ENCODE peak calls at places on chromosomes 7 and 10, in six cellular contexts. S is mammary epithelial cell, M is GM12865, L is T-helper 2 cell, V is HFFc6, T is NCI-H82. D is an unnamed sample.
A peak's percentile ranks its signal among the peaks of the same experiment; 100 is the strongest.

GRCh38 chr10:86594535-86594934 is 59.8 kb upstream of the OPN4 start:
- DNase-seq in L (no peak), M (no peak), T (no peak), V (peak; percentile 96), S (peak; percentile 33), D (no peak)

GRCh38 chr10:16828114-16828568 is 10.9 kb upstream of the RSU1 start:
- DNase-seq in V (peak; percentile 79), M (peak; percentile 74), L (peak; percentile 24), T (peak; percentile 87), S (peak; percentile 69), D (peak; percentile 42)

GRCh38 chr7:5543361-5543760 is 119.7 kb upstream of the TNRC18 start:
- DNase-seq in L (no peak), S (no peak), M (no peak), T (no peak), V (no peak), D (no peak)

GRCh38 chr7:135800560-135800959 is 51.9 kb upstream of the FAM180A start:
- DNase-seq in T (no peak), V (no peak), L (no peak), M (no peak), S (no peak), D (no peak)

GRCh38 chr7:7996568-7996967 is 28.0 kb downstream of the GLCCI1 start:
- DNase-seq in S (peak; percentile 80), M (peak; percentile 63), L (no peak), V (peak; percentile 46), T (no peak), D (no peak)

GRCh38 chr10:3955954-3956617 is 171.1 kb upstream of the KLF6 start:
- DNase-seq in T (no peak), L (no peak), V (no peak), M (no peak), S (no peak), D (no peak)

GRCh38 chr10:29443745-29444523 is 155.1 kb downstream of the LYZL1 start:
- DNase-seq in V (peak; percentile 10), M (peak; percentile 30), L (no peak), T (no peak), S (peak; percentile 48), D (no peak)

GRCh38 chr10:98308602-98309365 is 40.8 kb upstream of the LOXL4 start:
- DNase-seq in S (no peak), M (no peak), T (peak; percentile 96), V (no peak), L (no peak), D (no peak)

GRCh38 chr10:117257701-117258100 is 16.8 kb downstream of the SLC18A2 start:
- DNase-seq in T (no peak), M (no peak), L (no peak), V (no peak), S (no peak), D (no peak)

GRCh38 chr10:111996103-111996502 is 187.5 kb downstream of the GPAM start:
- DNase-seq in V (no peak), L (no peak), M (peak; percentile 78), T (no peak), S (no peak), D (no peak)

GRCh38 chr10:127694580-127695193 is 42.3 kb upstream of the FOXI2 start:
- DNase-seq in M (peak; percentile 67), S (peak; percentile 5), L (no peak), V (no peak), T (peak; percentile 77), D (no peak)

GRCh38 chr10:96415896-96416554 is 57.2 kb upstream of the OPALIN start:
- DNase-seq in T (no peak), V (no peak), M (no peak), S (peak; percentile 16), L (no peak), D (no peak)

GRCh38 chr10:119455609-119456434 is 86.7 kb downstream of the RGS10 start:
- DNase-seq in L (no peak), V (no peak), T (no peak), M (peak; percentile 22), S (no peak), D (no peak)

GRCh38 chr10:71621263-71621751 is 98.3 kb downstream of the C10orf105 start:
- DNase-seq in M (no peak), L (no peak), V (peak; percentile 16), S (no peak), T (no peak), D (no peak)

GRCh38 chr10:33117816-33118215 is 159.8 kb upstream of the ITGB1 start:
- DNase-seq in L (peak; percentile 49), S (no peak), M (peak; percentile 22), T (no peak), V (no peak), D (no peak)

GRCh38 chr7:106223156-106223555 is 61.6 kb downstream of the NAMPT start:
- DNase-seq in V (no peak), T (no peak), M (no peak), L (no peak), S (no peak), D (no peak)

GRCh38 chr7:80350430-80350829 is 161.4 kb downstream of the GNAT3 start:
- DNase-seq in L (no peak), T (no peak), V (no peak), S (no peak), M (no peak), D (no peak)

D was measured in effector CD8-positive, alpha-beta T cell.